ENCODE peak calls at places on chromosomes 6 and 20, in five cellular contexts. P is GM23248, D is Kasumi-1, X is astrocyte of the spinal cord, E is right cardiac atrium. L is an unnamed sample.

GRCh38 chr20:37296371-37296770 is 6.9 kb downstream of the MANBAL start:
- DNase-seq in D (no peak), X (no peak), E (no peak), P (no peak), L (no peak)

GRCh38 chr6:75611702-75612375 is 10.2 kb downstream of the SENP6 start:
- DNase-seq in E (no peak), P (peak), X (no peak), D (peak), L (no peak)

GRCh38 chr6:30880563-30881252 is 3.6 kb upstream of the DDR1 start:
- DNase-seq in X (no peak), D (no peak), E (no peak), P (no peak), L (no peak)

GRCh38 chr6:17635568-17635967 is 35.5 kb downstream of the FAM8A1 start:
- DNase-seq in P (no peak), X (no peak), D (no peak), E (no peak), L (no peak)

GRCh38 chr20:61957961-61958715 is 107.5 kb downstream of the TAF4 start:
- DNase-seq in E (peak), P (peak), D (no peak), X (no peak), L (no peak)

GRCh38 chr20:37897008-37897548 is 5.8 kb upstream of the VSTM2L start:
- DNase-seq in P (no peak), E (peak), X (peak), D (peak), L (no peak)

GRCh38 chr20:14406495-14406894 is 69.1 kb upstream of the FLRT3 start:
- DNase-seq in X (no peak), E (no peak), D (no peak), P (peak), L (peak)

GRCh38 chr6:132715204-132715603 is 1.3 kb upstream of the VNN1 start:
- DNase-seq in P (peak), E (peak), D (no peak), X (peak), L (peak)

GRCh38 chr6:12010635-12011275 is 1.4 kb upstream of the HIVEP1 start:
- DNase-seq in D (peak), P (peak), E (peak), X (no peak), L (peak)

GRCh38 chr6:47069156-47069555 is 27.0 kb upstream of the ADGRF1 start:
- DNase-seq in E (no peak), D (no peak), P (no peak), X (no peak), L (peak)

GRCh38 chr6:31652925-31653724 is 664 bp upstream of the BAG6 start:
- DNase-seq in P (peak), D (peak), E (peak), X (no peak), L (peak)

GRCh38 chr6:124955108-124955851 is 7.0 kb upstream of the RNF217 start:
- DNase-seq in P (no peak), D (no peak), E (no peak), X (no peak), L (no peak)

L was measured in HT1080.